ENCODE peak calls at places on chromosomes 1 and 21, in nine cellular contexts. One of them, this sample, is unnamed.

GRCh38 chr1:244065960-244066388 is 14.9 kb downstream of the ZBTB18 start:
- DNase-seq in left lung: no peak
- DNase-seq in fibroblast of lung: peak
- DNase-seq in astrocyte of the spinal cord: peak
- DNase-seq in cardiac muscle cell: peak
- DNase-seq in psoas muscle: no peak
- DNase-seq in AG09309: peak
- DNase-seq in cardiac fibroblast: peak
- DNase-seq in body of pancreas: no peak
- DNase-seq in this sample: peak

GRCh38 chr1:202811296-202812175 is 782 bp downstream of the PCAT6 start:
- DNase-seq in left lung: peak
- DNase-seq in fibroblast of lung: peak
- DNase-seq in astrocyte of the spinal cord: no peak
- DNase-seq in cardiac muscle cell: peak
- DNase-seq in psoas muscle: peak
- DNase-seq in AG09309: no peak
- DNase-seq in cardiac fibroblast: peak
- DNase-seq in body of pancreas: peak
- DNase-seq in this sample: no peak

GRCh38 chr1:31792116-31792515 is 23.7 kb downstream of the SPOCD1 start:
- DNase-seq in left lung: peak
- DNase-seq in fibroblast of lung: no peak
- DNase-seq in astrocyte of the spinal cord: no peak
- DNase-seq in cardiac muscle cell: no peak
- DNase-seq in psoas muscle: no peak
- DNase-seq in AG09309: no peak
- DNase-seq in cardiac fibroblast: no peak
- DNase-seq in body of pancreas: no peak
- DNase-seq in this sample: no peak

GRCh38 chr1:77539510-77540142 is 142.8 kb downstream of the ZZZ3 start:
- DNase-seq in left lung: peak
- DNase-seq in fibroblast of lung: peak
- DNase-seq in astrocyte of the spinal cord: peak
- DNase-seq in cardiac muscle cell: peak
- DNase-seq in psoas muscle: no peak
- DNase-seq in AG09309: peak
- DNase-seq in cardiac fibroblast: peak
- DNase-seq in body of pancreas: peak
- DNase-seq in this sample: peak

GRCh38 chr1:22584001-22584557 is 20.8 kb downstream of the EPHA8 start:
- DNase-seq in left lung: no peak
- DNase-seq in fibroblast of lung: peak
- DNase-seq in astrocyte of the spinal cord: no peak
- DNase-seq in cardiac muscle cell: peak
- DNase-seq in psoas muscle: no peak
- DNase-seq in AG09309: no peak
- DNase-seq in cardiac fibroblast: peak
- DNase-seq in body of pancreas: no peak
- DNase-seq in this sample: peak

GRCh38 chr21:30326390-30326789 is 6.3 kb upstream of the KRTAP26-1 start:
- DNase-seq in left lung: no peak
- DNase-seq in fibroblast of lung: no peak
- DNase-seq in astrocyte of the spinal cord: no peak
- DNase-seq in cardiac muscle cell: no peak
- DNase-seq in psoas muscle: no peak
- DNase-seq in AG09309: no peak
- DNase-seq in cardiac fibroblast: no peak
- DNase-seq in body of pancreas: no peak
- DNase-seq in this sample: no peak

GRCh38 chr1:172141351-172142000 is 279.0 kb upstream of the C1orf105 start:
- DNase-seq in left lung: no peak
- DNase-seq in fibroblast of lung: no peak
- DNase-seq in astrocyte of the spinal cord: no peak
- DNase-seq in cardiac muscle cell: no peak
- DNase-seq in psoas muscle: no peak
- DNase-seq in AG09309: no peak
- DNase-seq in cardiac fibroblast: peak
- DNase-seq in body of pancreas: no peak
- DNase-seq in this sample: peak

GRCh38 chr1:91693542-91693941 is 192.4 kb downstream of the TGFBR3 start:
- DNase-seq in left lung: no peak
- DNase-seq in fibroblast of lung: peak
- DNase-seq in astrocyte of the spinal cord: peak
- DNase-seq in cardiac muscle cell: peak
- DNase-seq in psoas muscle: peak
- DNase-seq in AG09309: no peak
- DNase-seq in cardiac fibroblast: peak
- DNase-seq in body of pancreas: peak
- DNase-seq in this sample: peak

GRCh38 chr1:155026588-155026987 is 7.0 kb downstream of the DCST2 start:
- DNase-seq in left lung: no peak
- DNase-seq in fibroblast of lung: no peak
- DNase-seq in astrocyte of the spinal cord: no peak
- DNase-seq in cardiac muscle cell: no peak
- DNase-seq in psoas muscle: no peak
- DNase-seq in AG09309: no peak
- DNase-seq in cardiac fibroblast: no peak
- DNase-seq in body of pancreas: no peak
- DNase-seq in this sample: no peak

GRCh38 chr1:161439280-161440232 is 65.7 kb upstream of the FCGR2A start:
- DNase-seq in left lung: no peak
- DNase-seq in fibroblast of lung: peak
- DNase-seq in astrocyte of the spinal cord: peak
- DNase-seq in cardiac muscle cell: peak
- DNase-seq in psoas muscle: no peak
- DNase-seq in AG09309: no peak
- DNase-seq in cardiac fibroblast: peak
- DNase-seq in body of pancreas: peak
- DNase-seq in this sample: peak

GRCh38 chr1:5990913-5991783 is 1.1 kb downstream of the NPHP4 start:
- DNase-seq in left lung: peak
- DNase-seq in fibroblast of lung: peak
- DNase-seq in astrocyte of the spinal cord: peak
- DNase-seq in cardiac muscle cell: peak
- DNase-seq in psoas muscle: no peak
- DNase-seq in AG09309: no peak
- DNase-seq in cardiac fibroblast: peak
- DNase-seq in body of pancreas: peak
- DNase-seq in this sample: peak

GRCh38 chr1:165006843-165007242 is 349.7 kb downstream of the LMX1A start:
- DNase-seq in left lung: peak
- DNase-seq in fibroblast of lung: no peak
- DNase-seq in astrocyte of the spinal cord: no peak
- DNase-seq in cardiac muscle cell: no peak
- DNase-seq in psoas muscle: no peak
- DNase-seq in AG09309: no peak
- DNase-seq in cardiac fibroblast: no peak
- DNase-seq in body of pancreas: no peak
- DNase-seq in this sample: no peak

GRCh38 chr1:65792671-65793358 is at the start of gene PDE4B:
- DNase-seq in left lung: no peak
- DNase-seq in fibroblast of lung: peak
- DNase-seq in astrocyte of the spinal cord: peak
- DNase-seq in cardiac muscle cell: peak
- DNase-seq in psoas muscle: no peak
- DNase-seq in AG09309: no peak
- DNase-seq in cardiac fibroblast: peak
- DNase-seq in body of pancreas: no peak
- DNase-seq in this sample: no peak

GRCh38 chr1:228913649-228914048 is 178.4 kb downstream of the RHOU start:
- DNase-seq in left lung: no peak
- DNase-seq in fibroblast of lung: no peak
- DNase-seq in astrocyte of the spinal cord: no peak
- DNase-seq in cardiac muscle cell: no peak
- DNase-seq in psoas muscle: no peak
- DNase-seq in AG09309: no peak
- DNase-seq in cardiac fibroblast: no peak
- DNase-seq in body of pancreas: no peak
- DNase-seq in this sample: no peak

GRCh38 chr1:44786138-44786840 is 1.7 kb downstream of the BEST4 start:
- DNase-seq in left lung: peak
- DNase-seq in fibroblast of lung: peak
- DNase-seq in astrocyte of the spinal cord: peak
- DNase-seq in cardiac muscle cell: peak
- DNase-seq in psoas muscle: peak
- DNase-seq in AG09309: no peak
- DNase-seq in cardiac fibroblast: peak
- DNase-seq in body of pancreas: peak
- DNase-seq in this sample: peak

GRCh38 chr1:3858231-3858981 is 1.1 kb downstream of the DFFB start:
- DNase-seq in left lung: peak
- DNase-seq in fibroblast of lung: peak
- DNase-seq in astrocyte of the spinal cord: peak
- DNase-seq in cardiac muscle cell: peak
- DNase-seq in psoas muscle: peak
- DNase-seq in AG09309: peak
- DNase-seq in cardiac fibroblast: peak
- DNase-seq in body of pancreas: peak
- DNase-seq in this sample: peak

GRCh38 chr1:40798366-40799310 is 15.1 kb downstream of the KCNQ4 start:
- DNase-seq in left lung: no peak
- DNase-seq in fibroblast of lung: no peak
- DNase-seq in astrocyte of the spinal cord: no peak
- DNase-seq in cardiac muscle cell: no peak
- DNase-seq in psoas muscle: no peak
- DNase-seq in AG09309: no peak
- DNase-seq in cardiac fibroblast: no peak
- DNase-seq in body of pancreas: peak
- DNase-seq in this sample: no peak

GRCh38 chr1:197902454-197903195 is at the start of gene C1orf53:
- DNase-seq in left lung: peak
- DNase-seq in fibroblast of lung: peak
- DNase-seq in astrocyte of the spinal cord: peak
- DNase-seq in cardiac muscle cell: peak
- DNase-seq in psoas muscle: peak
- DNase-seq in AG09309: peak
- DNase-seq in cardiac fibroblast: peak
- DNase-seq in body of pancreas: peak
- DNase-seq in this sample: peak

GRCh38 chr1:201016943-201017827 is 6.3 kb downstream of the KIF21B start:
- DNase-seq in left lung: no peak
- DNase-seq in fibroblast of lung: no peak
- DNase-seq in astrocyte of the spinal cord: no peak
- DNase-seq in cardiac muscle cell: no peak
- DNase-seq in psoas muscle: no peak
- DNase-seq in AG09309: no peak
- DNase-seq in cardiac fibroblast: no peak
- DNase-seq in body of pancreas: no peak
- DNase-seq in this sample: no peak

GRCh38 chr1:19979494-19979977 is at the start of gene PLA2G2A:
- DNase-seq in left lung: peak
- DNase-seq in fibroblast of lung: no peak
- DNase-seq in astrocyte of the spinal cord: no peak
- DNase-seq in cardiac muscle cell: peak
- DNase-seq in psoas muscle: no peak
- DNase-seq in AG09309: peak
- DNase-seq in cardiac fibroblast: no peak
- DNase-seq in body of pancreas: no peak
- DNase-seq in this sample: peak

GRCh38 chr1:226716577-226716976 is 22.5 kb downstream of the ITPKB start:
- DNase-seq in left lung: no peak
- DNase-seq in fibroblast of lung: no peak
- DNase-seq in astrocyte of the spinal cord: no peak
- DNase-seq in cardiac muscle cell: no peak
- DNase-seq in psoas muscle: no peak
- DNase-seq in AG09309: no peak
- DNase-seq in cardiac fibroblast: no peak
- DNase-seq in body of pancreas: no peak
- DNase-seq in this sample: no peak
- H3K4me3 ChIP-seq in left lung: no peak
- H3K4me3 ChIP-seq in fibroblast of lung: no peak
- H3K4me3 ChIP-seq in astrocyte of the spinal cord: no peak
- H3K4me3 ChIP-seq in cardiac muscle cell: no peak
- H3K4me3 ChIP-seq in psoas muscle: no peak
- H3K4me3 ChIP-seq in AG09309: no peak
- H3K4me3 ChIP-seq in cardiac fibroblast: no peak
- H3K4me3 ChIP-seq in body of pancreas: no peak
- H3K4me3 ChIP-seq in this sample: no peak

DNA sequence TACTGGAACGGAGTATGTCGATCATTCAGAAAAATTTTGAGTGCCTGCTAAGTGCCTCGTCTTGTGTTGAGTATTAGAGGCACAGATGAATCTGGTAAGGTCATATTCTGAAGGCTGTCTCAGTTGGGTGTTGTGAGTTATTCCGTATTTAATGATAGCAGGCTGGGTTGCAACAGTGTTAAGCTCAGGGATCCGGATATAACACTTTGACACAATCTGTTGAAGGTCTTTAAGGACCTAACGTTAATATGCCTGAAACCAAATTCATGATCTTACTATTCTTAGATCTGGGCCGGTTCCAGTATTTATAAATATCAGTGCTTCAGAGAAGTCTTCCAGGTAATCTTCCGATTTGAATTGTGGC is 555 bp downstream of the PRPF38A start:
- DNase-seq in left lung: no peak
- DNase-seq in fibroblast of lung: no peak
- DNase-seq in astrocyte of the spinal cord: no peak
- DNase-seq in cardiac muscle cell: no peak
- DNase-seq in psoas muscle: no peak
- DNase-seq in AG09309: no peak
- DNase-seq in cardiac fibroblast: no peak
- DNase-seq in body of pancreas: no peak
- DNase-seq in this sample: no peak
- TF ChIP-seq CTCF in left lung: no peak
- TF ChIP-seq CTCF in fibroblast of lung: no peak
- TF ChIP-seq CTCF in astrocyte of the spinal cord: no peak
- TF ChIP-seq CTCF in cardiac muscle cell: no peak
- TF ChIP-seq CTCF in psoas muscle: no peak
- TF ChIP-seq CTCF in AG09309: no peak
- TF ChIP-seq CTCF in cardiac fibroblast: no peak
- TF ChIP-seq CTCF in body of pancreas: no peak
- TF ChIP-seq CTCF in this sample: no peak

DNA sequence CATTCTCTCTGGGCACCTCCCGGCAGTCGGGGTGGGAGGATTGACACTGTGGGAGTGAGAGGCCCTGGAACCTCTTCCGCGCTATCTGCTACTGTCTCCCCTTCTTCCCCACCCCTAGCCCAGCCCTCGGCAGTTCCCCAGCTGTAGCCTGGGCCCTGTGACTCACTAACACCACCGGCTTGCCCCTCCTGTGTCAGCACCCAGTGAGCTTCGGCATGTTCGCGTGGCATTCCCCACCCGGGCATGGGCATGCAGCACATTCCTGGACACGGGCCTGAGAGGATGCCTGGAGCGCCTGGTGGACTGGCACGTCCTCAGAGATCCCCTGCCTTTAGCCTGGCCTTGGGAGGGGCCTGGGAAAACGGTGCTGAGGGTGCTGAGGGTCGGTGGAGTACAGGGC is 1.3 kb downstream of the CDK18 start:
- DNase-seq in left lung: no peak
- DNase-seq in fibroblast of lung: no peak
- DNase-seq in astrocyte of the spinal cord: no peak
- DNase-seq in cardiac muscle cell: no peak
- DNase-seq in psoas muscle: no peak
- DNase-seq in AG09309: no peak
- DNase-seq in cardiac fibroblast: no peak
- DNase-seq in body of pancreas: peak
- DNase-seq in this sample: no peak
- H3K4me3 ChIP-seq in left lung: peak
- H3K4me3 ChIP-seq in fibroblast of lung: peak
- H3K4me3 ChIP-seq in astrocyte of the spinal cord: no peak
- H3K4me3 ChIP-seq in cardiac muscle cell: peak
- H3K4me3 ChIP-seq in psoas muscle: peak
- H3K4me3 ChIP-seq in AG09309: no peak
- H3K4me3 ChIP-seq in cardiac fibroblast: no peak
- H3K4me3 ChIP-seq in body of pancreas: peak
- H3K4me3 ChIP-seq in this sample: no peak

GRCh38 chr21:36693144-36694040 is 5.5 kb upstream of the SIM2 start:
- DNase-seq in left lung: no peak
- DNase-seq in fibroblast of lung: no peak
- DNase-seq in astrocyte of the spinal cord: peak
- DNase-seq in cardiac muscle cell: no peak
- DNase-seq in psoas muscle: no peak
- DNase-seq in AG09309: no peak
- DNase-seq in cardiac fibroblast: no peak
- DNase-seq in body of pancreas: no peak
- DNase-seq in this sample: no peak
- TF ChIP-seq CTCF in left lung: no peak
- TF ChIP-seq CTCF in fibroblast of lung: no peak
- TF ChIP-seq CTCF in astrocyte of the spinal cord: peak
- TF ChIP-seq CTCF in cardiac muscle cell: no peak
- TF ChIP-seq CTCF in psoas muscle: no peak
- TF ChIP-seq CTCF in AG09309: no peak
- TF ChIP-seq CTCF in cardiac fibroblast: no peak
- TF ChIP-seq CTCF in body of pancreas: no peak
- TF ChIP-seq CTCF in this sample: no peak

This sample was measured in fibroblast of the aortic adventitia.